ENCODE peak calls at places on chromosomes 2 and 18, in nine cellular contexts. T, M, A, B, G, E, L, J and I are unnamed samples.

GRCh38 chr2:215711484-215712034 is 275.7 kb upstream of the FN1 start:
- DNase-seq in L (no peak), J (peak; percentile 78), M (no peak), B (no peak), E (no peak), G (no peak), A (no peak), T (no peak), I (no peak)

GRCh38 chr2:11131166-11131920 is 23.9 kb upstream of the SLC66A3 start:
- DNase-seq in E (no peak), T (no peak), J (no peak), G (no peak), B (no peak), L (no peak), M (no peak), A (no peak), I (no peak)

GRCh38 chr2:7845332-7845731 is 836.5 kb upstream of the ID2 start:
- DNase-seq in B (no peak), E (no peak), J (peak; percentile 69), T (no peak), L (no peak), G (no peak), A (no peak), M (no peak), I (no peak)

GRCh38 chr2:68060652-68061051 is 2.2 kb downstream of the C1D start:
- DNase-seq in G (no peak), M (no peak), A (no peak), B (no peak), T (no peak), E (no peak), J (no peak), L (no peak), I (no peak)

GRCh38 chr2:241965931-241966412 is 96.4 kb downstream of the RTP5 start:
- DNase-seq in G (peak; percentile 51), M (no peak), T (peak; percentile 67), E (no peak), J (peak; percentile 95), L (no peak), B (no peak), A (peak; percentile 36), I (no peak)

GRCh38 chr2:180927030-180927686 is 53.2 kb upstream of the UBE2E3 start:
- DNase-seq in A (no peak), M (no peak), T (no peak), L (no peak), E (no peak), J (peak; percentile 20), B (no peak), G (no peak), I (no peak)

GRCh38 chr18:1663879-1664705 is 759.4 kb downstream of the ADCYAP1 start:
- DNase-seq in T (peak; percentile 64), M (peak; percentile 37), B (peak; percentile 32), G (peak; percentile 4), A (peak; percentile 34), E (peak; percentile 65), L (peak; percentile 31), J (no peak), I (peak; percentile 4)

GRCh38 chr2:7007846-7008741 is 90.9 kb downstream of the RNF144A start:
- DNase-seq in A (peak; percentile 83), M (peak; percentile 94), L (peak; percentile 62), G (no peak), E (peak; percentile 83), J (no peak), B (peak; percentile 83), T (peak; percentile 90), I (peak; percentile 87)

GRCh38 chr2:177021686-177022085 is 190.9 kb upstream of the HNRNPA3 start:
- DNase-seq in E (no peak), T (no peak), M (no peak), A (no peak), L (no peak), B (no peak), G (no peak), J (no peak), I (no peak)

GRCh38 chr2:27920148-27920885 is 29.8 kb downstream of the BABAM2 start:
- DNase-seq in L (no peak), J (peak; percentile 49), G (no peak), M (no peak), B (no peak), A (no peak), E (no peak), T (no peak), I (no peak)

DNA sequence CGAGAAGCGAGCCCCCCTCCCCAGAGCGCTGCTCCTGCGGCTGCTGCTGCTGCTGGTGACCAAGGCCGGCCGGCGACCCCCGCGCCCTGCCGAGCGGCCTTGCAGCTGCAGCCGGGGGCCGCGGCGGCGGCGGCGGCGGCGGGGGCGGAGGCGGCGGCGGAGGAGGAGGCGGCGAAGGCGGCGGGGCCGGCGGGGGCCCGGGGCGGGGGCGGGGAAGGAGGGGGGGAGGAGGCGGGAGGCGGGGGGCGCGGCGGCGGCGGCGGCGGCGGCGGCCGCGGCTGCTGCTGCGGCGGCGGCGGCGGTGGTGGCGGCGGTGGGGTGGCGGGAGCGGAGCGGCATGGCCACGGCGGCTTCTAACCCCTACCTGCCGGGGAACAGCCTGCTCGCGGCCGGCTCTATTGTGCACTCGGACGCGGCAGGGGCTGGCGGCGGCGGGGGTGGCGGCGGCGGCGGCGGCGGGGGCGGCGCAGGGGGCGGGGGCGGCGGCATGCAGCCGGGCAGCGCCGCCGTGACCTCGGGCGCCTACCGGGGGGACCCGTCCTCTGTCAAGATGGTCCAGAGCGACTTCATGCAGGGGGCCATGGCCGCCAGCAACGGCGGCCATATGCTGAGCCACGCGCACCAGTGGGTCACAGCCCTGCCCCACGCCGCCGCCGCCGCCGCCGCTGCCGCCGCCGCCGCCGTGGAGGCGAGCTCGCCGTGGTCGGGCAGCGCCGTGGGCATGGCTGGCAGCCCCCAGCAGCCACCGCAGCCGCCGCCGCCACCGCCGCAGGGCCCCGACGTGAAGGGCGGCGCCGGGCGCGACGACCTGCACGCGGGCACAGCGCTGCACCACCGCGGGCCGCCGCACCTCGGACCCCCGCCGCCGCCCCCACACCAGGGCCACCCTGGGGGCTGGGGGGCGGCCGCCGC is 1.5 kb downstream of the POU3F3 start:
- DNase-seq in J (no peak), T (no peak), A (no peak), L (no peak), E (no peak), G (no peak), M (no peak), B (no peak), I (no peak)
- H3K4me3 ChIP-seq in J (no peak overlapping the region), T (no peak overlapping the region), A (peak overlapping the region; percentile 39), L (no peak overlapping the region), E (peak overlapping the region; percentile 40), G (no peak overlapping the region), M (peak overlapping the region; percentile 22), B (no peak overlapping the region), I (no peak overlapping the region)

GRCh38 chr18:32259553-32259952 is 69.7 kb downstream of the MEP1B start:
- DNase-seq in B (no peak), G (no peak), M (no peak), E (no peak), J (no peak), T (no peak), L (peak; percentile 84), A (no peak), I (no peak)

GRCh38 chr18:32262092-32262491 is 72.3 kb downstream of the MEP1B start:
- DNase-seq in G (no peak), J (no peak), B (no peak), M (no peak), A (no peak), L (no peak), T (no peak), E (no peak), I (no peak)

GRCh38 chr18:32258148-32258547 is 68.3 kb downstream of the MEP1B start:
- DNase-seq in J (no peak), T (no peak), G (no peak), L (no peak), M (no peak), E (no peak), A (no peak), B (no peak), I (no peak)

GRCh38 chr18:32258558-32259204 is 68.8 kb downstream of the MEP1B start:
- DNase-seq in B (no peak), A (no peak), T (no peak), J (no peak), G (no peak), M (no peak), L (no peak), E (no peak), I (no peak)

GRCh38 chr18:32261003-32261402 is 71.2 kb downstream of the MEP1B start:
- DNase-seq in J (no peak), B (no peak), A (no peak), G (no peak), L (peak; percentile 3), M (no peak), T (no peak), E (no peak), I (no peak)
- TF ChIP-seq CTCF in J (no peak), B (no peak), A (no peak), G (no peak), L (peak; percentile 15), M (no peak), T (no peak), E (no peak), I (no peak)

GRCh38 chr2:9264301-9264700 is 57.7 kb downstream of the ASAP2 start:
- DNase-seq in T (no peak), E (no peak), B (no peak), M (no peak), L (no peak), A (no peak), G (no peak), J (peak; percentile 65), I (no peak)

GRCh38 chr2:9261231-9261883 is 54.7 kb downstream of the ASAP2 start:
- DNase-seq in J (no peak), T (peak; percentile 81), G (no peak), B (no peak), E (peak; percentile 78), L (no peak), A (no peak), M (peak; percentile 42), I (no peak)

GRCh38 chr2:9262671-9263171 is 56.1 kb downstream of the ASAP2 start:
- DNase-seq in L (no peak), M (no peak), T (no peak), B (peak; percentile 54), A (no peak), G (no peak), E (no peak), J (peak; percentile 51), I (peak; percentile 26)

GRCh38 chr2:9260411-9261037 is 53.9 kb downstream of the ASAP2 start:
- DNase-seq in G (no peak), T (no peak), E (no peak), A (no peak), B (no peak), L (no peak), J (no peak), M (no peak), I (no peak)

GRCh38 chr2:9263388-9263787 is 56.8 kb downstream of the ASAP2 start:
- DNase-seq in G (no peak), L (no peak), T (no peak), B (no peak), J (no peak), M (no peak), E (no peak), A (no peak), I (peak; percentile 32)
- H3K4me1 ChIP-seq in G (no peaks in the 10 kb centered on the region), L (peaks cover 11% of the 10 kb centered on the region), T (no peaks in the 10 kb centered on the region), B (peaks cover 38% of the 10 kb centered on the region), J (peaks cover 42% of the 10 kb centered on the region), M (peaks cover 16% of the 10 kb centered on the region), E (peaks cover 63% of the 10 kb centered on the region), A (peaks cover 47% of the 10 kb centered on the region), I (peaks cover 64% of the 10 kb centered on the region)

DNA sequence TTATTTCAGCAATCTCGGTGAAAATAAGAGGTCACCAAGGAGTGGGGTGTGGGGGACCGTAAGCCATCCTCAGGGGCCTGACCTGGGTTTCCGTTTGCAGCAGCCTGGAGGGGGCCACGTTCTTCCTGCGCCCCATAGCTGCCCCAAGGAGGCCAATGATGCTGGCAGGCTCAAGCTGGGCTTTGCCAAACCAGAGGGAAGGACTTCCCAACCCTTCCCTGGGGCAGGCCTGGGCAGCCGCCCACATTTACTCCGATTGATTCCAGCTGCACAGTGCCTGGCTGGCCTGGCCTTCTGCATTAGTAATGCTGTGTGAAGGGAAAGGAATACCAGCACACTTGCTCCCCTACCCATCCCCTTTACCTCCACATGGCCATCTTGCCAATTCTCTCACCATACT is 360.6 kb upstream of the SLC14A2 start:
- DNase-seq in M (peak; percentile 71), J (no peak), L (no peak), G (no peak), B (peak; percentile 58), T (peak; percentile 84), A (no peak), E (peak; percentile 67), I (peak; percentile 3)
- H3K4me3 ChIP-seq in M (no peak overlapping the region), J (no peak overlapping the region), L (no peak overlapping the region), G (no peak overlapping the region), B (no peak overlapping the region), T (no peak overlapping the region), A (no peak overlapping the region), E (no peak overlapping the region), I (no peak overlapping the region)